ENCODE peak calls at places on chromosome 19, in five cellular contexts. One of them, this sample, is unnamed.

GRCh38 chr19:35045667-35046300 is 4.3 kb downstream of the HPN start:
- DNase-seq in GM13977: peak
- DNase-seq in neural crest cell: no peak
- DNase-seq in stimulated activated CD4-positive, alpha-beta T cell treated with anti-CD3 and anti-CD28 coated beads, Interleukin-1b, Interleukin-23, amount 100 ng/mL, for 24 hours: no peak
- DNase-seq in activated T-helper 1 cell treated with anti-CD3 and anti-CD28 coated beads, Interleukin-2, amount 50 U/mL, for 16 hours: no peak
- DNase-seq in this sample: no peak

GRCh38 chr19:53873451-53874383 is 6.0 kb downstream of the MYADM start:
- DNase-seq in GM13977: peak
- DNase-seq in neural crest cell: no peak
- DNase-seq in stimulated activated CD4-positive, alpha-beta T cell treated with anti-CD3 and anti-CD28 coated beads, Interleukin-1b, Interleukin-23, amount 100 ng/mL, for 24 hours: no peak
- DNase-seq in activated T-helper 1 cell treated with anti-CD3 and anti-CD28 coated beads, Interleukin-2, amount 50 U/mL, for 16 hours: no peak
- DNase-seq in this sample: no peak

GRCh38 chr19:1355258-1355973 is 28.3 kb upstream of the NDUFS7 start:
- DNase-seq in GM13977: no peak
- DNase-seq in neural crest cell: no peak
- DNase-seq in stimulated activated CD4-positive, alpha-beta T cell treated with anti-CD3 and anti-CD28 coated beads, Interleukin-1b, Interleukin-23, amount 100 ng/mL, for 24 hours: no peak
- DNase-seq in activated T-helper 1 cell treated with anti-CD3 and anti-CD28 coated beads, Interleukin-2, amount 50 U/mL, for 16 hours: no peak
- DNase-seq in this sample: no peak

GRCh38 chr19:9362905-9363304 is at the start of gene ZNF177:
- DNase-seq in GM13977: no peak
- DNase-seq in neural crest cell: no peak
- DNase-seq in stimulated activated CD4-positive, alpha-beta T cell treated with anti-CD3 and anti-CD28 coated beads, Interleukin-1b, Interleukin-23, amount 100 ng/mL, for 24 hours: no peak
- DNase-seq in activated T-helper 1 cell treated with anti-CD3 and anti-CD28 coated beads, Interleukin-2, amount 50 U/mL, for 16 hours: no peak
- DNase-seq in this sample: no peak

GRCh38 chr19:19087676-19088075 is 23.9 kb downstream of the SLC25A42 start:
- DNase-seq in GM13977: no peak
- DNase-seq in neural crest cell: no peak
- DNase-seq in stimulated activated CD4-positive, alpha-beta T cell treated with anti-CD3 and anti-CD28 coated beads, Interleukin-1b, Interleukin-23, amount 100 ng/mL, for 24 hours: no peak
- DNase-seq in activated T-helper 1 cell treated with anti-CD3 and anti-CD28 coated beads, Interleukin-2, amount 50 U/mL, for 16 hours: no peak
- DNase-seq in this sample: no peak

GRCh38 chr19:40803170-40803856 is 4.3 kb downstream of the EGLN2 start:
- DNase-seq in GM13977: no peak
- DNase-seq in neural crest cell: no peak
- DNase-seq in stimulated activated CD4-positive, alpha-beta T cell treated with anti-CD3 and anti-CD28 coated beads, Interleukin-1b, Interleukin-23, amount 100 ng/mL, for 24 hours: no peak
- DNase-seq in activated T-helper 1 cell treated with anti-CD3 and anti-CD28 coated beads, Interleukin-2, amount 50 U/mL, for 16 hours: no peak
- DNase-seq in this sample: no peak

GRCh38 chr19:35327642-35328041 is 1.3 kb upstream of the CD22 start:
- DNase-seq in GM13977: no peak
- DNase-seq in neural crest cell: no peak
- DNase-seq in stimulated activated CD4-positive, alpha-beta T cell treated with anti-CD3 and anti-CD28 coated beads, Interleukin-1b, Interleukin-23, amount 100 ng/mL, for 24 hours: no peak
- DNase-seq in activated T-helper 1 cell treated with anti-CD3 and anti-CD28 coated beads, Interleukin-2, amount 50 U/mL, for 16 hours: no peak
- DNase-seq in this sample: no peak

GRCh38 chr19:39557791-39558622 is 18.0 kb upstream of the EID2 start:
- DNase-seq in GM13977: no peak
- DNase-seq in neural crest cell: no peak
- DNase-seq in stimulated activated CD4-positive, alpha-beta T cell treated with anti-CD3 and anti-CD28 coated beads, Interleukin-1b, Interleukin-23, amount 100 ng/mL, for 24 hours: no peak
- DNase-seq in activated T-helper 1 cell treated with anti-CD3 and anti-CD28 coated beads, Interleukin-2, amount 50 U/mL, for 16 hours: no peak
- DNase-seq in this sample: no peak

GRCh38 chr19:4638330-4638729 is 986 bp upstream of the TNFAIP8L1 start:
- DNase-seq in GM13977: no peak
- DNase-seq in neural crest cell: no peak
- DNase-seq in stimulated activated CD4-positive, alpha-beta T cell treated with anti-CD3 and anti-CD28 coated beads, Interleukin-1b, Interleukin-23, amount 100 ng/mL, for 24 hours: no peak
- DNase-seq in activated T-helper 1 cell treated with anti-CD3 and anti-CD28 coated beads, Interleukin-2, amount 50 U/mL, for 16 hours: no peak
- DNase-seq in this sample: no peak

GRCh38 chr19:9159891-9160290 is 18.9 kb upstream of the OR7D2 start:
- DNase-seq in GM13977: no peak
- DNase-seq in neural crest cell: no peak
- DNase-seq in stimulated activated CD4-positive, alpha-beta T cell treated with anti-CD3 and anti-CD28 coated beads, Interleukin-1b, Interleukin-23, amount 100 ng/mL, for 24 hours: no peak
- DNase-seq in activated T-helper 1 cell treated with anti-CD3 and anti-CD28 coated beads, Interleukin-2, amount 50 U/mL, for 16 hours: no peak
- DNase-seq in this sample: no peak

GRCh38 chr19:1039646-1040475 is at the start of gene ABCA7:
- DNase-seq in GM13977: peak
- DNase-seq in neural crest cell: peak
- DNase-seq in stimulated activated CD4-positive, alpha-beta T cell treated with anti-CD3 and anti-CD28 coated beads, Interleukin-1b, Interleukin-23, amount 100 ng/mL, for 24 hours: peak
- DNase-seq in activated T-helper 1 cell treated with anti-CD3 and anti-CD28 coated beads, Interleukin-2, amount 50 U/mL, for 16 hours: peak
- DNase-seq in this sample: peak

GRCh38 chr19:37551123-37551993 is 43.2 kb downstream of the ZNF571 start:
- DNase-seq in GM13977: peak
- DNase-seq in neural crest cell: no peak
- DNase-seq in stimulated activated CD4-positive, alpha-beta T cell treated with anti-CD3 and anti-CD28 coated beads, Interleukin-1b, Interleukin-23, amount 100 ng/mL, for 24 hours: peak
- DNase-seq in activated T-helper 1 cell treated with anti-CD3 and anti-CD28 coated beads, Interleukin-2, amount 50 U/mL, for 16 hours: peak
- DNase-seq in this sample: peak

GRCh38 chr19:38715540-38715939 is 28.7 kb downstream of the CAPN12 start:
- DNase-seq in GM13977: no peak
- DNase-seq in neural crest cell: no peak
- DNase-seq in stimulated activated CD4-positive, alpha-beta T cell treated with anti-CD3 and anti-CD28 coated beads, Interleukin-1b, Interleukin-23, amount 100 ng/mL, for 24 hours: no peak
- DNase-seq in activated T-helper 1 cell treated with anti-CD3 and anti-CD28 coated beads, Interleukin-2, amount 50 U/mL, for 16 hours: no peak
- DNase-seq in this sample: no peak

GRCh38 chr19:55632463-55632834 is 8.1 kb upstream of the ZNF784 start:
- DNase-seq in GM13977: no peak
- DNase-seq in neural crest cell: peak
- DNase-seq in stimulated activated CD4-positive, alpha-beta T cell treated with anti-CD3 and anti-CD28 coated beads, Interleukin-1b, Interleukin-23, amount 100 ng/mL, for 24 hours: peak
- DNase-seq in activated T-helper 1 cell treated with anti-CD3 and anti-CD28 coated beads, Interleukin-2, amount 50 U/mL, for 16 hours: peak
- DNase-seq in this sample: peak

GRCh38 chr19:20513179-20513934 is 52.2 kb downstream of the ZNF737 start:
- DNase-seq in GM13977: no peak
- DNase-seq in neural crest cell: no peak
- DNase-seq in stimulated activated CD4-positive, alpha-beta T cell treated with anti-CD3 and anti-CD28 coated beads, Interleukin-1b, Interleukin-23, amount 100 ng/mL, for 24 hours: no peak
- DNase-seq in activated T-helper 1 cell treated with anti-CD3 and anti-CD28 coated beads, Interleukin-2, amount 50 U/mL, for 16 hours: no peak
- DNase-seq in this sample: no peak

GRCh38 chr19:53865918-53866696 is 1.6 kb upstream of the MYADM start:
- DNase-seq in GM13977: peak
- DNase-seq in neural crest cell: peak
- DNase-seq in stimulated activated CD4-positive, alpha-beta T cell treated with anti-CD3 and anti-CD28 coated beads, Interleukin-1b, Interleukin-23, amount 100 ng/mL, for 24 hours: no peak
- DNase-seq in activated T-helper 1 cell treated with anti-CD3 and anti-CD28 coated beads, Interleukin-2, amount 50 U/mL, for 16 hours: peak
- DNase-seq in this sample: peak

GRCh38 chr19:39858541-39858940 is 12.4 kb upstream of the FBL start:
- DNase-seq in GM13977: no peak
- DNase-seq in neural crest cell: no peak
- DNase-seq in stimulated activated CD4-positive, alpha-beta T cell treated with anti-CD3 and anti-CD28 coated beads, Interleukin-1b, Interleukin-23, amount 100 ng/mL, for 24 hours: no peak
- DNase-seq in activated T-helper 1 cell treated with anti-CD3 and anti-CD28 coated beads, Interleukin-2, amount 50 U/mL, for 16 hours: no peak
- DNase-seq in this sample: no peak

GRCh38 chr19:5269926-5270325 is 70.7 kb downstream of the PTPRS start:
- DNase-seq in GM13977: no peak
- DNase-seq in neural crest cell: no peak
- DNase-seq in stimulated activated CD4-positive, alpha-beta T cell treated with anti-CD3 and anti-CD28 coated beads, Interleukin-1b, Interleukin-23, amount 100 ng/mL, for 24 hours: no peak
- DNase-seq in activated T-helper 1 cell treated with anti-CD3 and anti-CD28 coated beads, Interleukin-2, amount 50 U/mL, for 16 hours: no peak
- DNase-seq in this sample: no peak

GRCh38 chr19:42276821-42277220 is 7.8 kb downstream of the CIC start:
- DNase-seq in GM13977: no peak
- DNase-seq in neural crest cell: no peak
- DNase-seq in stimulated activated CD4-positive, alpha-beta T cell treated with anti-CD3 and anti-CD28 coated beads, Interleukin-1b, Interleukin-23, amount 100 ng/mL, for 24 hours: no peak
- DNase-seq in activated T-helper 1 cell treated with anti-CD3 and anti-CD28 coated beads, Interleukin-2, amount 50 U/mL, for 16 hours: no peak
- DNase-seq in this sample: no peak

GRCh38 chr19:10193666-10194499 is 870 bp downstream of the DNMT1 start:
- DNase-seq in GM13977: no peak
- DNase-seq in neural crest cell: no peak
- DNase-seq in stimulated activated CD4-positive, alpha-beta T cell treated with anti-CD3 and anti-CD28 coated beads, Interleukin-1b, Interleukin-23, amount 100 ng/mL, for 24 hours: peak
- DNase-seq in activated T-helper 1 cell treated with anti-CD3 and anti-CD28 coated beads, Interleukin-2, amount 50 U/mL, for 16 hours: peak
- DNase-seq in this sample: no peak

GRCh38 chr19:10518444-10519361 is 1.5 kb upstream of the S1PR5 start:
- DNase-seq in GM13977: peak
- DNase-seq in neural crest cell: no peak
- DNase-seq in stimulated activated CD4-positive, alpha-beta T cell treated with anti-CD3 and anti-CD28 coated beads, Interleukin-1b, Interleukin-23, amount 100 ng/mL, for 24 hours: no peak
- DNase-seq in activated T-helper 1 cell treated with anti-CD3 and anti-CD28 coated beads, Interleukin-2, amount 50 U/mL, for 16 hours: no peak
- DNase-seq in this sample: no peak

This sample was measured in activated CD4-positive, CD25-positive, alpha-beta regulatory T cell.